ENCODE peak calls at places on chromosomes 3 and 15, in ten cellular contexts. Z is sigmoid colon, T is prostate gland, C is H1, H is endothelial cell of umbilical vein, Q is upper lobe of left lung, N is stomach, K is breast epithelium, G is suprapubic skin, W is esophagus muscularis mucosa. L is an unnamed sample.

GRCh38 chr15:76986743-76987142 is 8.2 kb upstream of the PSTPIP1 start:
- DNase-seq in Q (no peak), H (no peak), T (no peak), Z (no peak), N (no peak), C (no peak), G (peak), W (no peak), K (no peak), L (no peak)

GRCh38 chr3:106208979-106209378 is 340.2 kb upstream of the CBLB start:
- DNase-seq in Z (no peak), H (peak), W (no peak), T (no peak), G (no peak), Q (no peak), K (no peak), C (no peak), N (no peak), L (no peak)

GRCh38 chr15:20348900-20349773 is 192.5 kb downstream of the GOLGA6L6 start:
- DNase-seq in N (peak), G (peak), W (no peak), C (no peak), T (no peak), Q (peak), H (no peak), Z (peak), K (no peak), L (no peak)

GRCh38 chr3:188133646-188134045 is 20.3 kb upstream of the LPP start:
- DNase-seq in W (no peak), N (no peak), Q (no peak), G (no peak), H (no peak), T (no peak), K (no peak), C (no peak), Z (no peak), L (no peak)

GRCh38 chr3:106880206-106880605 is 497.0 kb upstream of the CCDC54 start:
- DNase-seq in H (no peak), G (no peak), Q (no peak), Z (no peak), N (no peak), T (no peak), W (no peak), K (no peak), C (no peak), L (no peak)

GRCh38 chr3:150410311-150411105 is 2.4 kb downstream of the TSC22D2 start:
- DNase-seq in H (peak), W (no peak), G (peak), C (no peak), N (peak), Z (peak), T (peak), K (peak), Q (no peak), L (peak)

GRCh38 chr3:160150525-160150924 is 74.7 kb upstream of the C3orf80 start:
- DNase-seq in T (no peak), Z (no peak), G (no peak), W (no peak), H (peak), C (no peak), N (no peak), K (no peak), Q (no peak), L (no peak)

GRCh38 chr3:192892981-192893827 is 24.5 kb downstream of the MB21D2 start:
- DNase-seq in T (peak), Q (no peak), G (peak), Z (peak), K (peak), W (no peak), C (no peak), H (peak), N (no peak), L (peak)

GRCh38 chr3:191762323-191762960 is 301.5 kb downstream of the PYDC2 start:
- DNase-seq in C (no peak), T (no peak), N (no peak), G (no peak), H (peak), K (no peak), W (no peak), Z (no peak), Q (no peak), L (no peak)

GRCh38 chr15:86591994-86592746 is 512.5 kb downstream of the AGBL1 start:
- DNase-seq in T (no peak), H (no peak), W (no peak), Z (peak), K (no peak), N (no peak), G (no peak), Q (peak), C (no peak), L (no peak)

GRCh38 chr15:43168192-43169107 is 16.8 kb upstream of the CCNDBP1 start:
- DNase-seq in N (peak), C (no peak), G (no peak), Z (peak), T (no peak), W (no peak), Q (no peak), K (peak), H (no peak), L (no peak)
- TF ChIP-seq POLR2AphosphoS5 in N (no peak), C (no peak), G (no peak), Z (no peak), T (no peak), W (no peak), Q (no peak), K (peak), H (no peak), L (no peak)

DNA sequence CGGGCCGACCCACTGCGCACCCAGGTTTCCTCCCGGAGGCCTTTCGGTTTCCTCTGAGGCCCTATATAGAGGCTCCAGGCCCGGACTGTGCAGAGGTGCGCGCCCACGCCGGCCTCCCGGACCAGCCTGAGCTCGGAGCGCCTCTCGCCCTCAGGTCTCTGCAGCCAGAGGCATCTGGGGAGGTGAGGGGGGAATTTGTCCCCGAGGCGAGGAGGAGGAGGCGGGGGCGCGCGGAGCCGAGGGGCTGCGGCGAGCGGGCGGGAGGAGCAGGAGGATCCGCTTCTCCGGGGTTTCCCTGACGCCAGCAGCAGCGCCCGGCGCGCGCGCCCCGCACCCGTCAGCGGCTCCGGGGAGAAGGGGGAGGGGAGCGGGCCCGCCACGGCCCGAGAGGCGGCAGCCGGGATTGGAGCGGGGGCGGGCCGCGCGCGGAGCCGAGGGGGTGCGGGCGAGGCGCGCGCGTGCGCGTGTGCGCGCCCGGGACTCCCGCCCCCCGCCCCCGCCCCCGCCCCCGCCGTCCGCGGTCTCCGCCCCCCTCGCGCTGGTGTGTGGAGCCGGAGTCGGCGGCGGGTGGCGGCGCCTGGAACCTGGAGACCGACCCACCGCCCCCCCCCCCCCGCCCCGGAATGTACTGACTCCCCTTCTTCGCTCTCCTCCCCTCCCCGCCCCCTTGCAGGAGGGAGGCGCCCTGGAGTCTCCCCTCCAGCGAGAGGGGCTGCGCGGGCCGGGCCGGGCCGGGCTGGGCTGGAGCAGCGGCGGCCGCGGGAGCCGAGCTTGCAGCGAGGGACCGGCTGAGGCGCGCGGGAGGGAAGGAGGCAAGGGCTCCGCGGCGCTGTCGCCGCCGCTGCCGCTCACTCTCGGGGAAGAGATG is at the start of gene NEO1:
- DNase-seq in Q (peak), W (peak), T (peak), G (peak), K (peak), C (peak), N (peak), Z (peak), H (peak), L (peak)
- TF ChIP-seq POLR2A in Q (peak), W (no peak), T (peak), G (no peak), K (no peak), C (peak), N (no peak), Z (peak), H (no peak), L (no peak)

GRCh38 chr3:13002398-13003124 is 70.7 kb downstream of the IQSEC1 start:
- DNase-seq in Q (no peak), W (no peak), C (no peak), Z (no peak), G (peak), K (no peak), T (no peak), H (no peak), N (no peak), L (no peak)

GRCh38 chr3:12996181-12996506 is 77.1 kb downstream of the IQSEC1 start:
- DNase-seq in H (no peak), G (no peak), C (no peak), K (no peak), N (no peak), Q (no peak), W (no peak), T (no peak), Z (no peak), L (no peak)

GRCh38 chr3:12998648-12999047 is 74.6 kb downstream of the IQSEC1 start:
- DNase-seq in G (peak), C (no peak), W (no peak), Q (no peak), N (no peak), H (no peak), T (no peak), Z (no peak), K (no peak), L (no peak)

GRCh38 chr3:12997387-12997786 is 75.8 kb downstream of the IQSEC1 start:
- DNase-seq in W (no peak), N (no peak), H (no peak), C (no peak), G (no peak), K (no peak), Z (no peak), Q (no peak), T (no peak), L (no peak)

GRCh38 chr3:12999147-13000140 is 73.8 kb downstream of the IQSEC1 start:
- DNase-seq in T (peak), H (no peak), Z (peak), C (no peak), N (peak), Q (peak), G (peak), W (no peak), K (peak), L (no peak)
- TF ChIP-seq POLR2AphosphoS5 in T (no peak), H (no peak), Z (no peak), C (no peak), N (peak), Q (peak), G (peak), W (peak), K (peak), L (no peak)

DNA sequence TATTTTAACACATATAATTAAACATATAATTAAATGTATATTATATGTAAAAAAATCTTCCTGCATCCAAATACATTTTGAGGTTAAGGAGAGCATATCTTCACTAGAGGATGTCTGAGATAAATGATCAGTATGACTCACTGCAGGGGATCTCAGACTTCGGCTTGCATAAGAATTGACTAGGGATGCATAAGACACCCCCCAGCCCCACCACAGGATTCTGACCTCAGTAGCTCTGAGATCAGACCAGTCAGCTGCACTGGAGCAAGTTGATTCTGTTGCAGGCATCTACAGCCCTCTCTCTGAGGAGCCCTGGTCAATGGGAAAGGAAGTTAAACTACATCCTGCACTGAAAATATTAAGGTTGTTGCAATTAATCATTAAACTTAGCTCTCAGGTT is 29.0 kb upstream of the TBC1D21 start:
- DNase-seq in Q (no peak), C (no peak), K (no peak), T (no peak), H (no peak), W (no peak), Z (no peak), G (peak), N (no peak), L (no peak)
- TF ChIP-seq POLR2A in Q (no peak), C (no peak), K (no peak), T (no peak), H (no peak), W (no peak), Z (no peak), G (no peak), N (no peak), L (no peak)

DNA sequence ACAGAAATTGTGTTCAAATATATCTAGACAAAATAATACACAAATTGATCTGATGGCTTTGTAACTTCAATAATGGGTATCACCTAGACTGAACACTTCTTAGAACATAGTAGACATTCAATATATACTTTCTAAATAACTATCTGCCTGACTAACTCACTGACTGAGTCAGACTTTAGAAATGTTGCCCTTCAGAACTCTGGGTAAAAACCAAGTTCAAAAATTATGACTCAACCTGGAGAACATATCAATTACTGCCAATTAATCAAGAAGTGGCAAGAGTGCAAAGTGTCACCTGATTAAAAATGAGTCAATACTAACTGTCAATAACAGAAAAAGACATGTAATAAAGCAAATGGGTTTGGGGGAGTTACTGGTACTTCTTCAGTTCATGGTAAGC is 144.6 kb upstream of the TMCO5A start:
- DNase-seq in K (no peak), H (peak), Z (no peak), N (no peak), C (no peak), W (no peak), G (no peak), T (no peak), Q (no peak), L (no peak)
- TF ChIP-seq POLR2AphosphoS5 in K (no peak), H (no peak), Z (no peak), N (no peak), C (no peak), W (no peak), G (no peak), T (no peak), Q (no peak), L (no peak)

DNA sequence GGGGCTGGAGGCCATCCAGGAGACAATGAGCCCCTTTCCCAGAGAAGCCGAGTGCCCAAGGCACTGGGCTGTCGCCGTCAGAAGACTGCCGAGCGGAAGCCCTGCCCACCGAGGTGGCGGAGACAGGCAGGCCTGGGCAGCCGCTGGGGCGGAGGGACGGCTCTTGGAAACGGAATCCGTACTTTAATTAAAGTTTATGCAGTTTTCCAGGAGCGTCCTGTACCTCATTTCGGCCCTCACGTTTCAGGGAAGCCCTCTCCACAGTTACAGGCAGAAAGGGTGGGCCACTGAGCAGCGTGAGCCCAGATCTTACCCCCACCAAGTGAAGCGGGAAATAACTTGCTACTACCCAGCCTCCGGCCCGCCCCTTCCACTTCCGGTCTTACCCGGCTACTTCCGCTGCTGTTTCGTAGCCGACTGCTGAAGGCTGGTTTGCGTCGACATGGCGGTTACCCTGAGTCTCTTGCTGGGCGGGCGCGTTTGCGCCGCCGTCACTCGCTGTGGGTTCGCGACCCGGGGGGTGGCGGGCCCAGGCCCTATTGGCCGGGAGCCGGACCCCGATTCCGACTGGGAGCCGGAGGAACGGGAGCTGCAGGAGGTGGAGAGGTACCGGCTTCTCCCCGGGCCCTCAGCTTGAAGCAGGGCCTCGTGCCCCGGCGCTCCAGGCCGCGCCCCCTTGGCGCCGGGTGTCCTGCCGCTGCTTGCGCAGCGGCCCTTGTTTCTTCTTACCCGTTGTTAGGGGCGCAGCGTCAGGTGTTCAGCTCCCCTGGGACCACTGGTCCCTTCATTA is at the start of gene NGRN:
- DNase-seq in H (peak), G (peak), T (peak), W (peak), Z (peak), C (peak), Q (peak), N (peak), K (peak), L (peak)
- TF ChIP-seq POLR2A in H (peak), G (peak), T (peak), W (peak), Z (peak), C (peak), Q (peak), N (peak), K (peak), L (peak)

GRCh38 chr15:96361309-96362000 is 31.0 kb downstream of the NR2F2 start:
- DNase-seq in T (no peak), K (no peak), N (no peak), C (peak), H (no peak), Z (no peak), W (no peak), G (no peak), Q (peak), L (no peak)

GRCh38 chr15:96359371-96359771 is 28.9 kb downstream of the NR2F2 start:
- DNase-seq in Z (no peak), Q (no peak), N (no peak), T (no peak), C (no peak), G (no peak), K (no peak), H (peak), W (no peak), L (no peak)

GRCh38 chr15:96358795-96359190 is 28.3 kb downstream of the NR2F2 start:
- DNase-seq in G (no peak), Q (no peak), C (no peak), N (peak), Z (no peak), T (no peak), H (no peak), K (no peak), W (no peak), L (no peak)

GRCh38 chr15:96360581-96361308 is 30.2 kb downstream of the NR2F2 start:
- DNase-seq in K (no peak), C (peak), Q (peak), Z (no peak), T (no peak), W (no peak), H (peak), G (no peak), N (peak), L (no peak)

GRCh38 chr15:96359772-96360498 is 29.4 kb downstream of the NR2F2 start:
- DNase-seq in W (no peak), H (peak), Q (peak), K (no peak), Z (no peak), C (peak), T (no peak), N (peak), G (no peak), L (no peak)
- TF ChIP-seq POLR2AphosphoS5 in W (peak), H (no peak), Q (no peak), K (no peak), Z (no peak), C (no peak), T (no peak), N (peak), G (no peak), L (no peak)

DNA sequence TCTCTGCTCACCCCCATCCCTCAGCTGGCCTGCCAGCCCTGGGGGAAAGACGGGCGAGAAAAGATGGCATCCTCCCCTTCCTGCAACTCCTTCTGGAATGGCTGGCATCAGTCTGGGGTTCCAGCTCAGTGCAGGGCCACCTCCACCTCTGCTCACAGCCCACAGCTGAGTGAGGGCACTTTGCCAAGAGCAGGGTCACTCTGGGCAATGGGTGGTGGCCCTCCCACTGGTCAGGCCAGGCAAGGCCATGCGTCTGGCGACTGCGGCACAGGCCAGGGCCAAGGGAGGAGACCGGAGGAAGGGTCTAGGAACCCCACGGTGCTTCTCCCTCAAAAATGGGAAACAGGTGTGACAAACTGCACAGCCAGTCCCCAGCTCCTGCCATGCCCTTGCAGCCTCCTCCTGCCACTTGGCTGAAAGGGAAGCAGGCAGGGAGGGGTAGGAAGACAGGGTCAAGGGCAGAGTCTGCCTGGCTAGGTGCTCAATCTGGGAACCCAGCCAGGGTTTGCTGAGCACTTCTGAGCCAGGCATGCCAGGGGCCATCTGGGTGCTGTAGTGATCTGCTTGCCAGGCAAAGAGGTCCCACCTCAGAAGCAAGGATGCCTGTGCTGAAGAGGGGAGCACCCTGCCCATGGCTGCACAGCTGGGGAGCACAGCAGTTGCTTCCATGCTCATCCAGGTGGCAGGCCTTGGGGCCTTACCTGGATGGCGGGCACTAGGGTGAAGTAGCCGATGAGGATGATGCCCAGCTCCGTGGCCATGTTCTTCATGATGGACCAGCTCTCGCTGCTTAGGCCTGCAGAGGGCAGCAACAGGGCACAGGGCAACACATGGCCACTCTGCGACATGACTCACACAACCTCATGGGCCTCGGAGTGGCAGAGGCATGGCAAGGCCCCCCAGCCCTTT is 41.2 kb downstream of the PTPN23 start:
- DNase-seq in N (peak), G (peak), T (no peak), K (no peak), Z (peak), Q (peak), C (no peak), W (no peak), H (no peak), L (no peak)
- TF ChIP-seq POLR2A in N (no peak), G (no peak), T (no peak), K (no peak), Z (no peak), Q (no peak), C (no peak), W (no peak), H (no peak), L (no peak)

GRCh38 chr3:9732753-9733115 is 1.2 kb downstream of the BRPF1 start:
- DNase-seq in K (peak), T (no peak), N (no peak), C (no peak), Q (no peak), W (no peak), G (no peak), Z (no peak), H (peak), L (no peak)

GRCh38 chr3:9731206-9732079 is at the start of gene BRPF1:
- DNase-seq in K (peak), Q (peak), C (peak), H (peak), G (peak), N (peak), W (peak), Z (peak), T (peak), L (peak)

GRCh38 chr3:9739181-9739580 is 7.6 kb downstream of the BRPF1 start:
- DNase-seq in H (no peak), T (no peak), K (no peak), N (no peak), C (no peak), G (no peak), W (no peak), Q (no peak), Z (no peak), L (no peak)

GRCh38 chr3:9732080-9732752 is 681 bp downstream of the BRPF1 start:
- DNase-seq in G (no peak), N (peak), Q (no peak), T (no peak), Z (no peak), H (peak), W (no peak), C (peak), K (no peak), L (peak)

GRCh38 chr3:9736831-9737230 is 5.3 kb downstream of the BRPF1 start:
- DNase-seq in T (no peak), H (no peak), N (no peak), Q (no peak), W (no peak), G (no peak), C (no peak), K (no peak), Z (no peak), L (no peak)
- TF ChIP-seq POLR2AphosphoS5 in T (no peak), H (no peak), N (no peak), Q (no peak), W (no peak), G (no peak), C (no peak), K (no peak), Z (no peak), L (no peak)

L was measured in GM12891.